ENCODE peak calls at places on chromosomes 6 and 20, in five cellular contexts. L is astrocyte; U is thoracic aorta; N is esophagus squamous epithelium; G is CD8-positive, alpha-beta T cell. I is an unnamed sample.

GRCh38 chr6:139290787-139291294 is 957 bp downstream of the TXLNB start:
- DNase-seq in G (peak; percentile 22), N (no peak), U (no peak), L (peak; percentile 71), I (peak; percentile 42)

GRCh38 chr6:12060780-12061619 is 48.9 kb downstream of the HIVEP1 start:
- DNase-seq in L (peak; percentile 78), U (no peak), G (peak; percentile 70), N (no peak), I (no peak)

GRCh38 chr6:45192556-45192955 is 135.6 kb upstream of the RUNX2 start:
- DNase-seq in L (peak; percentile 18), U (no peak), G (no peak), N (no peak), I (peak; percentile 5)

GRCh38 chr6:91786474-91787184 is 1199.8 kb upstream of the MAP3K7 start:
- DNase-seq in U (no peak), L (no peak), G (no peak), N (no peak), I (no peak)

GRCh38 chr20:41534170-41534569 is 84.0 kb downstream of the CHD6 start:
- DNase-seq in U (no peak), N (no peak), L (no peak), G (no peak), I (no peak)

GRCh38 chr6:7270320-7271204 is 42.4 kb downstream of the SSR1 start:
- DNase-seq in U (no peak), N (no peak), L (no peak), G (no peak), I (no peak)

GRCh38 chr6:217048-217659 is 75.1 kb upstream of the DUSP22 start:
- DNase-seq in G (peak; percentile 26), N (no peak), L (no peak), U (no peak), I (no peak)

GRCh38 chr6:159169193-159169555 is at the start of gene FNDC1:
- DNase-seq in U (no peak), L (no peak), N (no peak), G (no peak), I (peak; percentile 31)

GRCh38 chr20:388034-388994 is 7.8 kb downstream of the TRIB3 start:
- DNase-seq in G (no peak), U (no peak), L (no peak), N (no peak), I (no peak)

GRCh38 chr6:132063204-132063603 is 112.0 kb upstream of the CCN2 start:
- DNase-seq in L (peak; percentile 88), N (no peak), G (no peak), U (no peak), I (peak; percentile 69)

GRCh38 chr20:62678553-62678952 is 30.1 kb upstream of the NTSR1 start:
- DNase-seq in N (no peak), L (no peak), U (no peak), G (no peak), I (no peak)

GRCh38 chr20:12949429-12949980 is 59.3 kb upstream of the SPTLC3 start:
- DNase-seq in L (peak; percentile 28), U (no peak), N (no peak), G (no peak), I (no peak)

GRCh38 chr20:37278966-37279590 is 10.4 kb upstream of the MANBAL start:
- DNase-seq in L (peak; percentile 14), U (no peak), G (no peak), N (no peak), I (peak; percentile 75)

GRCh38 chr20:22825546-22825945 is 209.6 kb upstream of the SSTR4 start:
- DNase-seq in L (no peak), N (no peak), G (no peak), U (no peak), I (no peak)

GRCh38 chr20:33893314-33893713 is 82.2 kb downstream of the CHMP4B start:
- DNase-seq in N (no peak), G (no peak), U (no peak), L (peak; percentile 85), I (peak; percentile 73)

GRCh38 chr6:139308936-139309603 is 17.3 kb upstream of the TXLNB start:
- DNase-seq in N (no peak), G (no peak), U (no peak), L (peak; percentile 72), I (peak; percentile 58)

GRCh38 chr6:113683968-113684367 is 173.2 kb upstream of the MARCKS start:
- DNase-seq in N (no peak), U (no peak), L (no peak), G (no peak), I (no peak)

GRCh38 chr6:165390475-165390874 is 81.1 kb upstream of the C6orf118 start:
- DNase-seq in L (no peak), U (no peak), G (no peak), N (no peak), I (no peak)

GRCh38 chr6:11198663-11199603 is 33.5 kb downstream of the NEDD9 start:
- DNase-seq in U (no peak), N (no peak), G (no peak), L (peak; percentile 32), I (peak; percentile 63)

GRCh38 chr6:37607949-37608348 is 89.7 kb downstream of the MDGA1 start:
- DNase-seq in N (no peak), G (no peak), L (peak; percentile 51), U (no peak), I (peak; percentile 34)

GRCh38 chr6:78483141-78483540 is 384.2 kb upstream of the IRAK1BP1 start:
- DNase-seq in N (no peak), U (no peak), L (no peak), G (no peak), I (no peak)

GRCh38 chr6:44192428-44193041 is 24.2 kb upstream of the MYMX start:
- DNase-seq in U (no peak), L (no peak), G (no peak), N (no peak), I (no peak)

GRCh38 chr6:166221040-166221439 is 53.4 kb upstream of the TBXT start:
- DNase-seq in G (peak; percentile 33), L (no peak), N (no peak), U (no peak), I (no peak)

GRCh38 chr6:105744815-105745214 is 341.3 kb upstream of the PRDM1 start:
- DNase-seq in N (no peak), G (no peak), U (no peak), L (peak; percentile 12), I (no peak)

GRCh38 chr6:13355969-13356368 is 27.6 kb upstream of the TBC1D7 start:
- DNase-seq in U (no peak), G (peak; percentile 13), L (no peak), N (no peak), I (no peak)

GRCh38 chr6:112117554-112117953 is 30.2 kb downstream of the FAM229B start:
- DNase-seq in N (no peak), U (no peak), G (no peak), L (peak; percentile 69), I (peak; percentile 34)

GRCh38 chr6:13445005-13445743 is 42.2 kb downstream of the GFOD1 start:
- DNase-seq in G (peak; percentile 37), L (peak; percentile 26), N (no peak), U (no peak), I (peak; percentile 49)

DNA sequence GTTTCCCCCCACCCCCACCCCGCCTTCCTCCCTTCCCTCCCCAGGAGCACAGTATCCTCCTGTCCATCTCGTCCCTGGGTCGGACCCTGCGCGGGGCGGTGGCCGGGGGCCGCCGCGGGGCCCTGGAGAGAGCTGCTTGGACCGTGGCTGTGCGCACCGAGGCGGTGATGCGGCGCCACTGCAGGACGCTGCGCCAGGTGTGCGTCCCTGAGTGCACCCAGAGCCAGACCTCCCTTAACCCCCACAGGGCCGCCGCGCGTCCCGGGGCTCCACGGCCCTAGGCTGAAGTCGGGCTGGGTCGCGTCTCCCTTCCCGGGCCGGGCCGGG is 2.2 kb downstream of the C20orf204 start:
- DNase-seq in L (no peak), G (no peak), N (no peak), U (no peak), I (no peak)
- H3K4me3 ChIP-seq in L (no peak overlapping the region), G (peak overlapping the region; percentile 76), N (peak overlapping the region; percentile 52), U (peak overlapping the region; percentile 65), I (no peak overlapping the region)

DNA sequence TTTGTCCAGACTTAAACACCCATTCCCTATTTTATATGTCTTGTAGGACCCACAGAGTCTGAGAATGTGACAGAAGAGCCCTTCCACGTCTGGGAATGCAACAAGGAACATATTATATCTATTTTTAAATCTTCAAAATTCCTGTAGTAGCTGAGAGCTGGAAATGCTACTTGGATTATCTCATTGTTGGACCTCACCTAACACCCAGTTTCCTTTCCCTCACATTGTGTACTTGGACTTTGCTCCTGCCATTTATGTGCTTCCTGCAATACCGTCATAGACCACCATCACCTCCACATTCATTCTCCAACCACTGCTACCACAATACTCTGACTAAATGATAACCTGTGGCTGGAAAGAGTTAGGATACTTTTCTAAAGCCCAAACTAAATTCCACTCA is 335.4 kb downstream of the COL12A1 start:
- DNase-seq in G (no peak), U (no peak), N (no peak), L (peak; percentile 90), I (peak; percentile 75)
- TF ChIP-seq CTCF in G (no peak), U (peak; percentile 19), N (no peak), L (peak; percentile 14), I (peak; percentile 10)

GRCh38 chr6:56247654-56248122 is 308 bp upstream of the COL21A1 start:
- DNase-seq in U (no peak), L (no peak), N (no peak), G (no peak), I (no peak)

GRCh38 chr6:56244528-56245253 is 2.7 kb downstream of the COL21A1 start:
- DNase-seq in G (no peak), L (no peak), U (no peak), N (no peak), I (no peak)

GRCh38 chr6:56245903-56246351 is 1.5 kb downstream of the COL21A1 start:
- DNase-seq in L (no peak), G (no peak), U (no peak), N (no peak), I (peak; percentile 65)

GRCh38 chr6:56246941-56247653 is at the start of gene COL21A1:
- DNase-seq in U (peak; percentile 19), L (no peak), G (no peak), N (no peak), I (no peak)

GRCh38 chr6:56246544-56246940 is 838 bp downstream of the COL21A1 start:
- DNase-seq in L (no peak), U (no peak), N (no peak), G (no peak), I (no peak)
- H3K4me3 ChIP-seq in L (peak overlapping the region; percentile 58), U (peak overlapping the region; percentile 73), N (peak overlapping the region; percentile 55), G (no peak overlapping the region), I (no peak overlapping the region)

GRCh38 chr6:107657755-107658461 is 166.2 kb downstream of the SCML4 start:
- DNase-seq in L (peak; percentile 73), U (no peak), N (peak; percentile 48), G (peak; percentile 52), I (no peak)
- TF ChIP-seq CTCF in L (peak; percentile 23), U (no peak), N (no peak), G (no peak), I (no peak)

GRCh38 chr6:4281341-4282293 is 146.2 kb upstream of the ECI2 start:
- DNase-seq in L (peak; percentile 72), G (no peak), U (no peak), N (no peak), I (no peak)
- H3K4me3 ChIP-seq in L (peak overlapping the region; percentile 54), G (no peak overlapping the region), U (peak overlapping the region; percentile 70), N (peak overlapping the region; percentile 38), I (peak overlapping the region; percentile 43)

I was measured in AG10803.